ENCODE peak calls at places on chromosomes 11 and 22, in five cellular contexts. P is foreskin keratinocyte, M is activated T-helper 1 cell treated with Interleukin-2 at 50 U/mL for 16 hours, Y is neuronal stem cell, E is neural crest cell. O is an unnamed sample.

GRCh38 chr22:35686298-35686697 is 31.4 kb upstream of the APOL5 start:
- DNase-seq in E (no peak), Y (no peak), P (no peak), M (no peak), O (no peak)

GRCh38 chr11:36010010-36010740 is 66.3 kb downstream of the LDLRAD3 start:
- DNase-seq in P (no peak), E (no peak), M (no peak), Y (no peak), O (peak; percentile 37)

GRCh38 chr11:12775955-12776354 is 101.7 kb downstream of the TEAD1 start:
- DNase-seq in P (no peak), E (no peak), Y (no peak), M (no peak), O (no peak)

GRCh38 chr11:130528862-130529261 is 80.4 kb downstream of the ADAMTS15 start:
- DNase-seq in M (no peak), E (no peak), Y (no peak), P (no peak), O (no peak)

GRCh38 chr11:70841264-70841663 is 411.1 kb downstream of the SHANK2 start:
- DNase-seq in P (no peak), E (no peak), Y (no peak), M (no peak), O (no peak)

GRCh38 chr11:134481135-134481534 is 69.1 kb upstream of the B3GAT1 start:
- DNase-seq in P (no peak), M (no peak), E (no peak), Y (no peak), O (no peak)

GRCh38 chr11:15291885-15292284 is 177.2 kb downstream of the INSC start:
- DNase-seq in P (no peak), Y (no peak), M (no peak), E (no peak), O (no peak)

GRCh38 chr11:131486937-131487336 is 116.5 kb downstream of the NTM start:
- DNase-seq in E (no peak), P (no peak), Y (no peak), M (no peak), O (no peak)

GRCh38 chr11:93099811-93100210 is 98.0 kb downstream of the SLC36A4 start:
- DNase-seq in E (no peak), P (no peak), Y (no peak), M (no peak), O (peak; percentile 15)

GRCh38 chr22:45450931-45451651 is 37.6 kb downstream of the RIBC2 start:
- DNase-seq in M (no peak), P (no peak), E (no peak), Y (no peak), O (peak; percentile 99)

GRCh38 chr11:125176866-125177265 is 12.3 kb downstream of the PKNOX2 start:
- DNase-seq in Y (no peak), P (no peak), M (no peak), E (no peak), O (no peak)

GRCh38 chr22:36368359-36368983 is 19.3 kb downstream of the MYH9 start:
- DNase-seq in E (no peak), Y (peak; percentile 83), M (no peak), P (no peak), O (peak; percentile 83)

GRCh38 chr22:50067244-50067643 is 9.1 kb upstream of the TTLL8 start:
- DNase-seq in P (no peak), Y (no peak), M (no peak), E (no peak), O (no peak)

GRCh38 chr11:73402834-73403185 is 26.6 kb downstream of the RELT start:
- DNase-seq in E (no peak), Y (no peak), M (no peak), P (no peak), O (no peak)

GRCh38 chr22:32631507-32632245 is 157.1 kb downstream of the FBXO7 start:
- DNase-seq in Y (no peak), M (no peak), E (no peak), P (no peak), O (no peak)

GRCh38 chr11:5178046-5178837 is 22.2 kb downstream of the OR51V1 start:
- DNase-seq in E (no peak), P (no peak), M (no peak), Y (no peak), O (no peak)

GRCh38 chr11:87596176-87596575 is 558.4 kb downstream of the TMEM135 start:
- DNase-seq in P (no peak), E (no peak), M (no peak), Y (no peak), O (no peak)

GRCh38 chr22:24430431-24431308 is 3.3 kb downstream of the ADORA2A start:
- DNase-seq in Y (no peak), P (no peak), M (no peak), E (no peak), O (no peak)

GRCh38 chr22:32591620-32592019 is 117.0 kb downstream of the FBXO7 start:
- DNase-seq in P (no peak), Y (no peak), M (no peak), E (no peak), O (peak; percentile 75)

GRCh38 chr22:46391486-46392136 is 56.1 kb downstream of the TRMU start:
- DNase-seq in P (no peak), E (no peak), Y (no peak), M (no peak), O (no peak)

GRCh38 chr11:86011175-86011574 is 57.7 kb downstream of the PICALM start:
- DNase-seq in M (no peak), E (no peak), P (no peak), Y (no peak), O (no peak)

GRCh38 chr11:83256602-83257340 is 29.4 kb downstream of the CCDC90B start:
- DNase-seq in E (no peak), P (no peak), M (no peak), Y (no peak), O (no peak)

GRCh38 chr11:57700425-57700824 is 11.6 kb downstream of the MED19 start:
- DNase-seq in P (no peak), E (no peak), Y (no peak), M (no peak), O (no peak)

GRCh38 chr11:1992111-1992510 is 5.5 kb downstream of the H19 start:
- DNase-seq in P (no peak), M (no peak), E (no peak), Y (no peak), O (no peak)

GRCh38 chr11:111440416-111441205 is 61.5 kb upstream of the POU2AF1 start:
- DNase-seq in P (no peak), M (no peak), Y (no peak), E (no peak), O (no peak)

GRCh38 chr11:23021287-23021863 is 161.1 kb upstream of the CCDC179 start:
- DNase-seq in P (no peak), Y (peak; percentile 39), E (peak; percentile 15), M (no peak), O (peak; percentile 18)

GRCh38 chr11:129930306-129930705 is 34.9 kb upstream of the NFRKB start:
- DNase-seq in M (no peak), P (peak; percentile 19), E (no peak), Y (no peak), O (no peak)

GRCh38 chr22:39318507-39319283 is 728 bp downstream of the RPL3 start:
- DNase-seq in P (no peak), Y (no peak), E (no peak), M (no peak), O (no peak)

GRCh38 chr22:32708835-32709234 is 92.7 kb upstream of the TIMP3 start:
- DNase-seq in Y (no peak), E (no peak), M (no peak), P (no peak), O (peak; percentile 44)

GRCh38 chr11:6737872-6738466 is 33.8 kb downstream of the OR2AG2 start:
- DNase-seq in E (peak; percentile 12), Y (no peak), P (peak; percentile 19), M (peak; percentile 29), O (peak; percentile 52)

GRCh38 chr11:66263231-66263630 is 5.2 kb upstream of the RAB1B start:
- DNase-seq in P (no peak), Y (no peak), M (no peak), E (no peak), O (no peak)

GRCh38 chr11:80309301-80309700 is 868.5 kb upstream of the TENM4 start:
- DNase-seq in E (no peak), P (no peak), M (no peak), Y (no peak), O (no peak)

GRCh38 chr22:23904855-23905254 is 10.7 kb downstream of the MIF start:
- DNase-seq in Y (no peak), P (no peak), M (no peak), E (no peak), O (no peak)

GRCh38 chr11:120217941-120218694 is 7.3 kb downstream of the OAF start:
- DNase-seq in P (no peak), E (peak; percentile 41), Y (no peak), M (no peak), O (no peak)

GRCh38 chr11:1519028-1519736 is 32.6 kb upstream of the MOB2 start:
- DNase-seq in M (no peak), P (no peak), E (no peak), Y (no peak), O (no peak)

GRCh38 chr11:84558085-84558905 is 1068.8 kb downstream of the DLG2 start:
- DNase-seq in Y (peak; percentile 24), E (peak; percentile 8), M (no peak), P (no peak), O (peak; percentile 70)

GRCh38 chr11:122100222-122101080 is 15.6 kb downstream of the BLID start:
- DNase-seq in E (peak; percentile 22), Y (no peak), P (no peak), M (no peak), O (peak; percentile 89)

GRCh38 chr11:117303101-117303500 is 12.0 kb downstream of the BACE1-AS start:
- DNase-seq in M (no peak), Y (no peak), P (no peak), E (no peak), O (no peak)